ENCODE peak calls at places on chromosomes 6 and 20, in nine cellular contexts. Y is Calu3, O is sigmoid colon, D is nephron progenitor cell, N is D341Med, T is hypothalamus, W is iris pigment epithelial cell, M is K562, Q is tibial nerve. F is an unnamed sample.

GRCh38 chr20:19995220-19995863 is 21.8 kb upstream of the NAA20 start:
- DNase-seq in Y (no peak), D (no peak), M (peak), Q (no peak), O (no peak), N (peak), T (no peak), W (peak), F (peak)

GRCh38 chr20:19741914-19742313 is 16.1 kb upstream of the RIN2 start:
- DNase-seq in Y (no peak), D (no peak), T (no peak), Q (no peak), W (no peak), N (no peak), M (no peak), O (no peak), F (no peak)

GRCh38 chr6:166942393-166943168 is 13.8 kb downstream of the RNASET2 start:
- DNase-seq in T (no peak), Q (no peak), W (peak), Y (no peak), M (peak), N (no peak), O (no peak), D (no peak), F (no peak)

GRCh38 chr20:63182425-63182824 is 33.5 kb downstream of the YTHDF1 start:
- DNase-seq in Y (no peak), O (no peak), T (no peak), W (no peak), D (no peak), N (no peak), M (no peak), Q (no peak), F (no peak)

GRCh38 chr6:30752164-30752927 is 8.0 kb upstream of the IER3 start:
- DNase-seq in Y (peak), Q (peak), N (no peak), O (peak), D (no peak), T (no peak), W (peak), M (peak), F (peak)

GRCh38 chr6:142184332-142184731 is 37.3 kb downstream of the VTA1 start:
- DNase-seq in T (no peak), Y (no peak), M (no peak), W (no peak), N (no peak), Q (no peak), O (no peak), D (no peak), F (no peak)

GRCh38 chr6:188821-189655 is 103.2 kb upstream of the DUSP22 start:
- DNase-seq in Y (peak), T (peak), O (peak), D (peak), W (peak), M (peak), Q (peak), N (peak), F (peak)

GRCh38 chr6:7750183-7750582 is 24.3 kb downstream of the BMP6 start:
- DNase-seq in M (no peak), Y (no peak), O (no peak), D (no peak), T (no peak), W (no peak), Q (no peak), N (no peak), F (no peak)

GRCh38 chr20:18984238-18985200 is 170.9 kb downstream of the SCP2D1 start:
- DNase-seq in Y (no peak), N (no peak), O (no peak), Q (no peak), W (no peak), D (peak), M (peak), T (no peak), F (peak)

GRCh38 chr6:125262026-125263013 is 39.4 kb downstream of the HDDC2 start:
- DNase-seq in D (no peak), O (no peak), Q (no peak), Y (no peak), N (no peak), T (no peak), W (peak), M (no peak), F (no peak)

GRCh38 chr6:22474283-22474682 is 95.1 kb upstream of the HDGFL1 start:
- DNase-seq in Q (no peak), M (no peak), W (no peak), O (no peak), Y (no peak), N (no peak), D (no peak), T (no peak), F (no peak)

GRCh38 chr20:64164123-64164836 is at the start of gene MYT1:
- DNase-seq in M (no peak), N (peak), Q (no peak), Y (no peak), D (no peak), T (no peak), W (no peak), O (no peak), F (no peak)

F was measured in kidney tubule cell.